ENCODE peak calls at places on chromosome 1, in six cellular contexts. J is NCI-H2081, C is endothelial cell of umbilical vein, P is A549, V is Daoy, H is stromal cell of bone marrow. O is an unnamed sample.

GRCh38 chr1:200888349-200888838 is 6.3 kb upstream of the INAVA start:
- DNase-seq in J (no peak), C (no peak), P (no peak), V (peak), H (no peak), O (no peak)

GRCh38 chr1:21293537-21294265 is 3.4 kb upstream of the ECE1 start:
- DNase-seq in J (no peak), C (no peak), P (no peak), V (no peak), H (no peak), O (no peak)

GRCh38 chr1:44788120-44788860 is at the start of gene BEST4:
- DNase-seq in J (no peak), C (no peak), P (no peak), V (no peak), H (no peak), O (no peak)

GRCh38 chr1:92755541-92756351 is 29.2 kb downstream of the EVI5 start:
- DNase-seq in J (no peak), C (no peak), P (no peak), V (no peak), H (no peak), O (no peak)

GRCh38 chr1:35247256-35247655 is 21.3 kb upstream of the ZMYM4 start:
- DNase-seq in J (no peak), C (no peak), P (no peak), V (no peak), H (no peak), O (no peak)

GRCh38 chr1:177627148-177627910 is 342.5 kb downstream of the SEC16B start:
- DNase-seq in J (no peak), C (no peak), P (no peak), V (no peak), H (no peak), O (no peak)

GRCh38 chr1:191615422-191615821 is 542.8 kb upstream of the RGS18 start:
- DNase-seq in J (no peak), C (no peak), P (no peak), V (no peak), H (no peak), O (peak)

GRCh38 chr1:71641013-71641412 is 560.2 kb upstream of the ZRANB2 start:
- DNase-seq in J (peak), C (no peak), P (no peak), V (no peak), H (no peak), O (no peak)

GRCh38 chr1:165903672-165904071 is 76.3 kb downstream of the UCK2 start:
- DNase-seq in J (peak), C (peak), P (no peak), V (peak), H (no peak), O (peak)

GRCh38 chr1:53346007-53346813 is 18.3 kb upstream of the LRP8 start:
- DNase-seq in J (no peak), C (no peak), P (no peak), V (no peak), H (no peak), O (no peak)

GRCh38 chr1:24594328-24594598 is 38.4 kb downstream of the NCMAP start:
- DNase-seq in J (no peak), C (no peak), P (no peak), V (no peak), H (no peak), O (no peak)

O was measured in A673.